ENCODE peak calls at places on chromosome 7, in four cellular contexts. One of them, this sample, is unnamed.

GRCh38 chr7:77811895-77812685 is 13.5 kb downstream of the PHTF2 start:
- DNase-seq in IMR-90: peak; percentile 93
- DNase-seq in NCI-H1417: no peak
- DNase-seq in glutamatergic neuron: no peak
- DNase-seq in this sample: peak; percentile 38

GRCh38 chr7:3678411-3678810 is 377.4 kb downstream of the SDK1 start:
- DNase-seq in NCI-H1417: no peak
- DNase-seq in glutamatergic neuron: no peak
- DNase-seq in IMR-90: no peak
- DNase-seq in this sample: no peak

GRCh38 chr7:44396931-44397525 is 71.6 kb upstream of the CAMK2B start:
- DNase-seq in IMR-90: peak; percentile 80
- DNase-seq in NCI-H1417: no peak
- DNase-seq in glutamatergic neuron: no peak
- DNase-seq in this sample: peak; percentile 88

GRCh38 chr7:28505861-28506260 is 93.5 kb downstream of the CREB5 start:
- DNase-seq in IMR-90: no peak
- DNase-seq in glutamatergic neuron: no peak
- DNase-seq in NCI-H1417: no peak
- DNase-seq in this sample: no peak

GRCh38 chr7:142908921-142909870 is 23.7 kb upstream of the TRPV6 start:
- DNase-seq in NCI-H1417: no peak
- DNase-seq in glutamatergic neuron: no peak
- DNase-seq in IMR-90: no peak
- DNase-seq in this sample: peak; percentile 3

GRCh38 chr7:3493499-3493898 is 192.4 kb downstream of the SDK1 start:
- DNase-seq in glutamatergic neuron: no peak
- DNase-seq in IMR-90: peak; percentile 67
- DNase-seq in NCI-H1417: no peak
- DNase-seq in this sample: peak; percentile 89

GRCh38 chr7:74233655-74234280 is 20.4 kb downstream of the RFC2 start:
- DNase-seq in IMR-90: peak; percentile 99
- DNase-seq in glutamatergic neuron: no peak
- DNase-seq in NCI-H1417: no peak
- DNase-seq in this sample: no peak

GRCh38 chr7:155188821-155189599 is 108.7 kb upstream of the INSIG1 start:
- DNase-seq in IMR-90: peak; percentile 53
- DNase-seq in NCI-H1417: no peak
- DNase-seq in glutamatergic neuron: no peak
- DNase-seq in this sample: peak; percentile 18

GRCh38 chr7:51459809-51460208 is 143.2 kb upstream of the COBL start:
- DNase-seq in glutamatergic neuron: no peak
- DNase-seq in IMR-90: no peak
- DNase-seq in NCI-H1417: no peak
- DNase-seq in this sample: no peak

GRCh38 chr7:731440-732085 is 4.5 kb upstream of the PRKAR1B start:
- DNase-seq in glutamatergic neuron: no peak
- DNase-seq in NCI-H1417: no peak
- DNase-seq in IMR-90: no peak
- DNase-seq in this sample: no peak

GRCh38 chr7:4667776-4668509 is 14.2 kb upstream of the FOXK1 start:
- DNase-seq in glutamatergic neuron: peak; percentile 37
- DNase-seq in NCI-H1417: no peak
- DNase-seq in IMR-90: peak; percentile 90
- DNase-seq in this sample: no peak

GRCh38 chr7:35975851-35976454 is 175.1 kb downstream of the SEPTIN7 start:
- DNase-seq in glutamatergic neuron: no peak
- DNase-seq in IMR-90: peak; percentile 77
- DNase-seq in NCI-H1417: peak; percentile 70
- DNase-seq in this sample: peak; percentile 82

GRCh38 chr7:126667742-126668366 is 584.9 kb downstream of the GRM8 start:
- DNase-seq in glutamatergic neuron: no peak
- DNase-seq in NCI-H1417: no peak
- DNase-seq in IMR-90: no peak
- DNase-seq in this sample: no peak

GRCh38 chr7:133912916-133913697 is 214.0 kb upstream of the LRGUK start:
- DNase-seq in NCI-H1417: no peak
- DNase-seq in glutamatergic neuron: no peak
- DNase-seq in IMR-90: peak; percentile 53
- DNase-seq in this sample: peak; percentile 42

GRCh38 chr7:93132216-93132615 is 14.4 kb upstream of the SAMD9 start:
- DNase-seq in IMR-90: no peak
- DNase-seq in glutamatergic neuron: no peak
- DNase-seq in NCI-H1417: no peak
- DNase-seq in this sample: no peak

GRCh38 chr7:79968249-79968648 is 166.4 kb upstream of the GNAI1 start:
- DNase-seq in IMR-90: no peak
- DNase-seq in glutamatergic neuron: no peak
- DNase-seq in NCI-H1417: no peak
- DNase-seq in this sample: no peak

GRCh38 chr7:138886501-138886917 is 88.5 kb upstream of the ATP6V0A4 start:
- DNase-seq in IMR-90: peak; percentile 73
- DNase-seq in glutamatergic neuron: no peak
- DNase-seq in NCI-H1417: peak; percentile 75
- DNase-seq in this sample: peak; percentile 81

GRCh38 chr7:106312099-106312871 is 27.5 kb upstream of the NAMPT start:
- DNase-seq in NCI-H1417: no peak
- DNase-seq in glutamatergic neuron: no peak
- DNase-seq in IMR-90: peak; percentile 20
- DNase-seq in this sample: no peak